ENCODE peak calls at places on chromosomes 16 and 17, in nine cellular contexts. N is cardiac fibroblast, M is WTC11, U is thoracic aorta, T is PC-9, Y is GM10248, Z is MCF 10A, S is AG09319, P is left lung. B is an unnamed sample.

GRCh38 chr16:74700206-74701040 is at the start of gene MLKL:
- DNase-seq in T (peak; percentile 59), U (peak; percentile 29), M (peak; percentile 57), P (peak; percentile 92), Y (peak; percentile 57), Z (peak; percentile 75), N (peak; percentile 64), S (no peak), B (peak; percentile 59)

GRCh38 chr17:17741346-17742023 is 60.2 kb downstream of the RAI1 start:
- DNase-seq in M (peak; percentile 55), Y (no peak), N (no peak), P (no peak), T (no peak), Z (no peak), S (no peak), U (no peak), B (no peak)

GRCh38 chr16:11084484-11085024 is 140.2 kb downstream of the CLEC16A start:
- DNase-seq in P (no peak), T (no peak), Z (peak; percentile 50), Y (no peak), S (no peak), N (peak; percentile 81), U (no peak), M (no peak), B (no peak)

GRCh38 chr16:73350707-73351452 is 303.0 kb upstream of the ZFHX3 start:
- DNase-seq in P (no peak), T (no peak), Y (no peak), S (no peak), U (no peak), Z (no peak), M (no peak), N (no peak), B (no peak)

GRCh38 chr17:74045608-74046007 is 157.9 kb upstream of the RPL38 start:
- DNase-seq in S (no peak), M (no peak), U (no peak), T (peak; percentile 52), Y (no peak), N (no peak), Z (peak; percentile 11), P (no peak), B (no peak)

GRCh38 chr16:21727344-21727743 is 63.6 kb downstream of the OTOA start:
- DNase-seq in U (no peak), P (no peak), N (no peak), M (no peak), Y (no peak), T (no peak), S (no peak), Z (no peak), B (no peak)

GRCh38 chr17:8173056-8173870 is 2.9 kb downstream of the TMEM107 start:
- DNase-seq in S (peak; percentile 90), N (peak; percentile 99), T (peak; percentile 96), Z (peak; percentile 99), P (no peak), Y (peak; percentile 82), M (peak; percentile 66), U (no peak), B (peak; percentile 99)

GRCh38 chr16:54538241-54538640 is 251.7 kb upstream of the IRX3 start:
- DNase-seq in S (no peak), Z (no peak), T (no peak), Y (no peak), M (no peak), U (no peak), N (peak; percentile 19), P (no peak), B (no peak)

GRCh38 chr17:81242421-81243332 is 3.6 kb downstream of the NDUFAF8 start:
- DNase-seq in N (no peak), T (no peak), Z (no peak), U (no peak), P (peak; percentile 75), M (no peak), Y (no peak), S (no peak), B (no peak)
- TF ChIP-seq CTCF in N (no peak), T (no peak), Z (no peak), U (no peak), P (no peak), M (no peak), Y (no peak), S (no peak), B (no peak)

GRCh38 chr16:58198022-58198683 is at the start of gene CSNK2A2:
- DNase-seq in Z (peak; percentile 76), N (peak; percentile 62), P (peak; percentile 94), Y (peak; percentile 96), S (peak; percentile 18), T (no peak), M (peak; percentile 54), U (no peak), B (peak; percentile 17)
- TF ChIP-seq CTCF in Z (peak; percentile 17), N (no peak), P (no peak), Y (peak; percentile 67), S (peak; percentile 23), T (no peak), M (no peak), U (no peak), B (peak; percentile 63)

GRCh38 chr16:68737046-68737729 is at the start of gene CDH1:
- DNase-seq in M (peak; percentile 99), N (no peak), S (no peak), Y (peak; percentile 35), U (no peak), T (peak; percentile 84), Z (peak; percentile 84), P (peak; percentile 92), B (peak; percentile 59)
- TF ChIP-seq CTCF in M (no peak), N (no peak), S (no peak), Y (no peak), U (no peak), T (peak; percentile 4), Z (no peak), P (no peak), B (no peak)

GRCh38 chr17:690346-690745 is 24.3 kb downstream of the VPS53 start:
- DNase-seq in U (no peak), S (no peak), T (no peak), Z (no peak), Y (no peak), N (no peak), P (no peak), M (no peak), B (no peak)

GRCh38 chr17:685006-685405 is 29.6 kb downstream of the VPS53 start:
- DNase-seq in S (no peak), T (no peak), Y (no peak), P (no peak), N (no peak), Z (no peak), M (no peak), U (no peak), B (no peak)

GRCh38 chr17:689556-690247 is 24.9 kb downstream of the VPS53 start:
- DNase-seq in S (no peak), N (no peak), P (no peak), T (no peak), M (no peak), Y (no peak), Z (no peak), U (no peak), B (no peak)

GRCh38 chr17:691423-691822 is 23.2 kb downstream of the VPS53 start:
- DNase-seq in T (peak; percentile 88), M (no peak), N (peak; percentile 81), Y (no peak), Z (peak; percentile 25), U (no peak), P (no peak), S (no peak), B (peak; percentile 93)

GRCh38 chr17:688100-688989 is 26.3 kb downstream of the VPS53 start:
- DNase-seq in T (no peak), P (no peak), N (peak; percentile 53), Y (no peak), M (peak; percentile 13), S (no peak), Z (peak; percentile 13), U (no peak), B (no peak)
- TF ChIP-seq CTCF in T (no peak), P (no peak), N (peak; percentile 20), Y (no peak), M (no peak), S (peak; percentile 27), Z (no peak), U (no peak), B (peak; percentile 39)

DNA sequence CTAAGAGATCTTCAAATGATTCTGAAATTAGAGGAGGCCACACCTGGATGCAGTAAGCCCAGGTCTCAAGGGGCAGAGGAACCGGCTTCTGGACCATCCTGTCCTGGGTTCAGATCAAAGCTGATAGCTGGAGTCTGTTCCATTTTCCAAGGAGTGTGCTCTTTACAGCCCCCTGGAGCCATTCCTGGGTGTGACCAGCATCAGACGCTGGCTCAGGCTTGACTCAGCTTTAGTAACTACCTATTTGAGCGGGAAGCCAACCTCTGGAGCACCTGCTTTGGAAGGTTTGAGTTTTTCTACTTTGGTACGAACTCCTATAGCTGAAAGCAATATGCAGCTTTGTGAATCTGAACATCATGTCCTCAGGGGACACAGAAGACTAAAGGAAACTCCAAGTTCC is 12.9 kb upstream of the BBS2 start:
- DNase-seq in U (no peak), N (no peak), S (no peak), Z (no peak), P (no peak), Y (no peak), M (peak; percentile 35), T (no peak), B (peak; percentile 40)
- TF ChIP-seq CTCF in U (no peak), N (no peak), S (no peak), Z (no peak), P (no peak), Y (no peak), M (no peak), T (peak; percentile 22), B (peak; percentile 58)